ENCODE peak calls at places on chromosome 3, in nine cellular contexts. F is CD8-positive, alpha-beta memory T cell; T is sigmoid colon; G is aorta; N is RWPE1; Y is IMR-90; W is psoas muscle; D is heart left ventricle; L is brain microvascular endothelial cell. B is an unnamed sample.

GRCh38 chr3:151008699-151009098 is 36.2 kb upstream of the CLRN1 start:
- DNase-seq in N (no peak), G (no peak), Y (peak), L (peak), W (no peak), F (no peak), T (no peak), D (no peak), B (no peak)

GRCh38 chr3:156416846-156417581 is 137.9 kb downstream of the SSR3 start:
- DNase-seq in G (no peak), L (no peak), W (no peak), Y (no peak), D (no peak), T (no peak), F (no peak), N (no peak), B (no peak)

GRCh38 chr3:30221622-30222021 is 384.8 kb upstream of the TGFBR2 start:
- DNase-seq in F (no peak), G (no peak), N (no peak), Y (peak), W (no peak), D (no peak), T (no peak), L (peak), B (no peak)

GRCh38 chr3:61526307-61526706 is 35.1 kb upstream of the PTPRG start:
- DNase-seq in D (no peak), Y (no peak), W (no peak), G (no peak), N (no peak), F (no peak), L (no peak), T (no peak), B (no peak)

GRCh38 chr3:184368116-184368803 is 6.8 kb downstream of the POLR2H start:
- DNase-seq in Y (no peak), G (no peak), L (no peak), F (no peak), T (peak), N (no peak), W (no peak), D (no peak), B (no peak)

GRCh38 chr3:132222868-132223538 is 94.2 kb upstream of the ACP3 start:
- DNase-seq in W (no peak), T (no peak), Y (no peak), N (no peak), G (no peak), F (no peak), D (no peak), L (no peak), B (no peak)

GRCh38 chr3:37981348-37981664 is 9.3 kb upstream of the VILL start:
- DNase-seq in W (no peak), Y (no peak), D (no peak), N (no peak), F (no peak), L (no peak), T (no peak), G (no peak), B (no peak)

GRCh38 chr3:54257114-54257513 is 134.8 kb downstream of the CACNA2D3 start:
- DNase-seq in G (no peak), L (no peak), F (no peak), W (no peak), Y (no peak), D (no peak), N (no peak), T (no peak), B (no peak)

GRCh38 chr3:135503429-135504083 is 462.0 kb upstream of the PPP2R3A start:
- DNase-seq in T (peak), W (peak), Y (peak), D (peak), N (peak), F (no peak), G (peak), L (peak), B (no peak)

GRCh38 chr3:81439088-81439487 is 322.4 kb downstream of the GBE1 start:
- DNase-seq in N (no peak), G (no peak), F (no peak), W (no peak), D (no peak), Y (no peak), T (no peak), L (no peak), B (no peak)

GRCh38 chr3:113097821-113098516 is 107.2 kb downstream of the GTPBP8 start:
- DNase-seq in T (no peak), D (no peak), F (no peak), Y (peak), G (no peak), N (peak), W (no peak), L (peak), B (peak)

GRCh38 chr3:152177757-152178156 is 91.0 kb upstream of the MBNL1 start:
- DNase-seq in W (no peak), L (no peak), D (no peak), T (no peak), F (no peak), Y (no peak), G (no peak), N (no peak), B (no peak)

GRCh38 chr3:114519415-114519814 is 225.6 kb downstream of the TIGIT start:
- DNase-seq in G (no peak), F (no peak), N (peak), D (peak), L (peak), T (no peak), Y (peak), W (peak), B (peak)

GRCh38 chr3:183878071-183878470 is 6.6 kb downstream of the PARL start:
- DNase-seq in D (no peak), L (no peak), T (no peak), Y (no peak), G (no peak), W (no peak), F (no peak), N (no peak), B (no peak)

GRCh38 chr3:141544697-141545096 is 57.9 kb downstream of the RASA2 start:
- DNase-seq in W (no peak), N (no peak), F (no peak), L (no peak), G (no peak), T (no peak), D (no peak), Y (no peak), B (no peak)

GRCh38 chr3:124688580-124689454 is 41.4 kb upstream of the UMPS start:
- DNase-seq in L (peak), D (peak), T (peak), N (peak), G (peak), W (peak), F (peak), Y (peak), B (no peak)

GRCh38 chr3:113606539-113607218 is 74.3 kb downstream of the SIDT1 start:
- DNase-seq in Y (no peak), T (no peak), D (no peak), L (no peak), N (no peak), W (no peak), G (no peak), F (peak), B (no peak)

GRCh38 chr3:186524616-186525015 is 19.6 kb downstream of the CRYGS start:
- DNase-seq in L (no peak), W (no peak), G (no peak), Y (no peak), F (no peak), D (no peak), N (no peak), T (no peak), B (no peak)

GRCh38 chr3:24680214-24680967 is 185.7 kb upstream of the THRB start:
- DNase-seq in N (no peak), D (peak), L (peak), F (peak), G (peak), W (peak), T (peak), Y (no peak), B (no peak)

GRCh38 chr3:64133272-64133671 is 92.0 kb downstream of the PRICKLE2 start:
- DNase-seq in Y (no peak), F (no peak), W (no peak), D (no peak), L (no peak), N (no peak), T (no peak), G (no peak), B (no peak)

GRCh38 chr3:179933872-179934271 is 102.9 kb downstream of the PEX5L start:
- DNase-seq in N (no peak), T (no peak), W (no peak), Y (no peak), F (no peak), D (no peak), L (no peak), G (no peak), B (no peak)

GRCh38 chr3:114376091-114376490 is 82.3 kb downstream of the TIGIT start:
- DNase-seq in F (no peak), L (no peak), W (no peak), Y (no peak), N (no peak), D (no peak), T (no peak), G (no peak), B (no peak)

GRCh38 chr3:189726277-189726676 is 95.1 kb downstream of the TP63 start:
- DNase-seq in D (no peak), F (no peak), N (peak), L (no peak), T (no peak), G (no peak), Y (peak), W (no peak), B (peak)

GRCh38 chr3:52253314-52254260 is 8.0 kb downstream of the PPM1M start:
- DNase-seq in D (no peak), N (no peak), T (no peak), F (peak), G (peak), Y (no peak), W (no peak), L (no peak), B (no peak)

GRCh38 chr3:194327030-194327413 is 24.1 kb downstream of the CPN2 start:
- DNase-seq in D (no peak), T (no peak), L (no peak), Y (peak), W (no peak), F (no peak), N (no peak), G (no peak), B (peak)

GRCh38 chr3:193168911-193169310 is 72.1 kb upstream of the PLAAT1 start:
- DNase-seq in Y (no peak), D (no peak), F (no peak), L (no peak), N (no peak), W (no peak), G (no peak), T (no peak), B (no peak)

GRCh38 chr3:115325539-115325938 is 178.5 kb upstream of the ZBTB20 start:
- DNase-seq in F (no peak), W (no peak), L (peak), N (peak), G (no peak), D (no peak), Y (peak), T (no peak), B (no peak)

GRCh38 chr3:30988774-30989173 is 94.3 kb upstream of the GADL1 start:
- DNase-seq in D (no peak), F (no peak), T (no peak), Y (no peak), G (no peak), L (no peak), N (no peak), W (no peak), B (no peak)

GRCh38 chr3:63863150-63864007 is at the start of the genes ATXN7 and THOC7:
- DNase-seq in Y (peak), F (peak), D (peak), W (peak), N (peak), G (peak), L (peak), T (peak), B (no peak)

GRCh38 chr3:143849854-143850549 is 1.7 kb upstream of the SLC9A9 start:
- DNase-seq in T (no peak), Y (peak), F (no peak), D (no peak), N (peak), L (peak), G (no peak), W (no peak), B (peak)

GRCh38 chr3:188900421-188900941 is 271.3 kb upstream of the TPRG1 start:
- DNase-seq in Y (peak), L (peak), G (no peak), W (no peak), T (no peak), F (no peak), D (no peak), N (peak), B (peak)

GRCh38 chr3:171753025-171753472 is 57.2 kb downstream of the PLD1 start:
- DNase-seq in W (no peak), T (no peak), Y (peak), N (peak), G (no peak), L (no peak), F (no peak), D (peak), B (peak)
- H3K27ac ChIP-seq in W (no peak), T (no peak), Y (no peak), N (peak), G (no peak), L (peak), F (no peak), D (peak), B (peak)

GRCh38 chr3:149705416-149705815 is 46.9 kb downstream of the COMMD2 start:
- DNase-seq in D (no peak), G (no peak), L (no peak), Y (no peak), W (no peak), F (no peak), T (no peak), N (no peak), B (no peak)

GRCh38 chr3:149701977-149702350 is 44.1 kb upstream of the WWTR1 start:
- DNase-seq in D (no peak), W (no peak), Y (no peak), F (no peak), L (no peak), T (no peak), G (no peak), N (no peak), B (no peak)

GRCh38 chr3:149703474-149703873 is 45.6 kb upstream of the WWTR1 start:
- DNase-seq in G (no peak), D (peak), L (no peak), W (peak), Y (peak), T (peak), N (no peak), F (no peak), B (no peak)

GRCh38 chr3:149701206-149701976 is 43.6 kb upstream of the WWTR1 start:
- DNase-seq in W (no peak), F (no peak), N (no peak), D (no peak), Y (no peak), L (no peak), G (no peak), T (no peak), B (no peak)

DNA sequence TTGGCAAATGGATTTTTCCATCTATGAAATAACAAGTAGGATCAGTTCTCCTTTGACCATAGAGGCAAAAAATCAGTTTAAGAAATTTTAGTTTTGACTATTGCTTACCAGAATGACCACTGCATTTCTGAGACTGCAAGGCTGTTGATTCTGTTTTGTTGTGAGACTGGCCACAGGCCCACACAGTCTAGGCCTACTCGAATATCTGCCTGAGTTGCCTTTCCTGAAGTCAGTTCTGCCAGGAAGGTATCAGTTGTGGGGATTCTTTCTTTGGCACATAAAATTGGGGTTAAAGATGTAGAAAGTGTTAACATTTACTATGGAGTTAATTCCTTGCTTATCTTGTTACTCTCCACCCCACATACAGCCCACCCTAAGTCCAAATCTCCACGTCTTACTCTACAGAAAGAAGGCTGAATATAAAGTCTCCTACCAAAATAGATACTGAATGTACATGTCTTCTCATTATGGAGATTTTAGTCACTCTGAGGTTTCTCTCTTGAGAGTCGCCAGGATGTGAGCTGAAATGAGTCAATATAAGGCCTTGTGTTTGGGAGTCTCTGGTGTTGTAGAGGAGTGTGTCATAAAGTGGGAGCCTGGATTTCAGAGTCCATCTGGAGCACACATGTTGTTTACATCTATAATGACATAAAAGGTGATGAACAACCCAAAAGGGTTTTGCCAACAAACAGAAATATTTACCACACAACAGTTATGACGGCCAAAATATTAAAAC is 45.0 kb upstream of the WWTR1 start:
- DNase-seq in T (no peak), N (no peak), G (no peak), D (no peak), Y (peak), L (peak), F (no peak), W (no peak), B (no peak)
- H3K27ac ChIP-seq in T (peak), N (no peak), G (no peak), D (peak), Y (peak), L (peak), F (no peak), W (no peak), B (peak)

GRCh38 chr3:129226374-129226773 is 23.0 kb upstream of the COPG1 start:
- DNase-seq in G (peak), Y (peak), T (peak), D (peak), F (no peak), L (peak), W (peak), N (peak), B (peak)

GRCh38 chr3:129230311-129231019 is 18.9 kb upstream of the COPG1 start:
- DNase-seq in D (no peak), W (no peak), Y (peak), T (no peak), F (no peak), L (peak), G (peak), N (peak), B (peak)

GRCh38 chr3:129224984-129225393 is 24.4 kb upstream of the COPG1 start:
- DNase-seq in N (peak), W (peak), G (peak), L (peak), F (no peak), Y (peak), T (peak), D (peak), B (no peak)

GRCh38 chr3:129231331-129232119 is 17.9 kb upstream of the COPG1 start:
- DNase-seq in T (no peak), N (no peak), Y (peak), D (no peak), G (peak), L (peak), F (no peak), W (no peak), B (no peak)

DNA sequence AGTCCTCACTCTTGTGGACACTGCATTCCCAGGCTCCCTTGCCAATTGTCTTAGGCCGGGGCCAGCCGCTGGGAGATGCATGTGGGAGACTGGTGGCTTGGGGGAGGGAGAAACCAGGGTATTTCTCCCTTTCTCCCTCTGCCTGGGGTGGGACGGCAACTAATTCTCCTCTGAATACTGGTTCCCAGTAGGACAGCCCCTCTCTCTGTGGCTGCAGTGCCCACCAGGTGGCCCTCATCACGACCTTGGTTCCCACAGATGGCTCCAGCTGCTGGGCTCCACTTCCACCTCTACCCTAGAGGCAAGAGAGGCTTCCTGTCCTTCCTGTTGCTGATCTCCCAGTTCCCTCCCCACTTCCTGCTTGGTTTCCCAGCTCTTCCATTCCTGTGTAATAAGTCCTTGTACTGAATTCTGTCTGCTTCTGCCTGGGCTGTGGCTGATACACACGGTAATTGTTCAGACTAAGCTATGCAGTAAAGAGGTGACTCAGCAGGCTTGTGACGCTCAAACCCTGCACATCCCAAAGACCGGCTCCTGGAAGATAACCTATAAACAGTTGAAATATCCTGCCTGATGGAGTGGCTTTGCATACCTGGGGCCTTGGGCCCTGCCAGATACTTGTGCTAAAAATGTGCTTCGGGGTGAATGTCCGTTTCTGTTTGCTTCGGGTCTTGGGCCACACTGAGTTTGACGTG is 20.4 kb upstream of the COPG1 start:
- DNase-seq in G (peak), Y (peak), T (no peak), D (peak), N (peak), F (no peak), W (no peak), L (peak), B (peak)
- H3K27ac ChIP-seq in G (no peak), Y (peak), T (peak), D (peak), N (peak), F (no peak), W (peak), L (peak), B (peak)

DNA sequence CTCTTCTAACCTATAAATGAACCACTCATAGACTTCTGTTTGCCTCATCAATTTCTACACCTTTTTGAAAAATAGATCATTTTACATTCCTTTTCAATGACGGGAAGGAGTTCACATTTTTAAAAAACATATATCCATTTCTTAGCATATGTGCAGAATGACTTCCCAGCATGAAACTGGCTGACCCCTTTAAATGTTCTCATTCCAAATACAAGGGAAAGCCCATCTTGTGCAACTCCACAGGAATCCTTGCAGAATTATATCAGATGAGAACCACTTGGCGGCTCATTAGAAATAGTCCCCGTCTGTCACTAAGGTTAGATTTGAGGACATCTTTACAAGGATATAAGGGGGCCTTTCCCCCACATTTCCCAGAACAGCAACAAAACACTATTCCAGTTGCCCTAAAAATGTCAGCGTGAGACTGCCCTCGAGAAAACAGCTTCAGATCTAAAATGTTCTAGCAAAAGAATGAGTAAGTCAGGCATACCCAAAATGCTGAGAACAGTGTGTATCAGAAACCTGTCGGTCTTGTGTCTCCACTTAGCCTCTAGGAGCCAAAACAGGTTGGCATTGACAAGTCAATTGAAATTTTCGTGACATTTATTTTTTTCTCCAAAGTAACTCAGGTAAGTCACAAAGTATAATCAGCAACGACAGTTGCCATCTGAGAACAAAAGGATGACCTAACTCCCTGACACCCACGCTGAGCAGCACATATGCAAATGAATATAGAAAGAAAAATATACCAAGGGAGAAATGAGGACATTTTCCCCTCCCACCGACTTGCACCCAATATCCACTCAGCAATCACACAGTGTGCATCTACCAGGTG is 63.1 kb downstream of the FOXP1 start:
- DNase-seq in F (no peak), T (no peak), G (no peak), Y (peak), W (no peak), N (no peak), D (no peak), L (no peak), B (no peak)
- H3K27ac ChIP-seq in F (no peak), T (no peak), G (no peak), Y (no peak), W (no peak), N (no peak), D (no peak), L (peak), B (no peak)

GRCh38 chr3:10583798-10584708 is 78.7 kb upstream of the ATP2B2 start:
- DNase-seq in T (no peak), D (no peak), G (no peak), W (no peak), Y (no peak), N (no peak), L (no peak), F (no peak), B (no peak)
- H3K27ac ChIP-seq in T (no peak), D (no peak), G (no peak), W (no peak), Y (no peak), N (no peak), L (no peak), F (no peak), B (no peak)

GRCh38 chr3:127136024-127136600 is 56.8 kb upstream of the PRR23E start:
- DNase-seq in N (no peak), L (no peak), F (no peak), W (no peak), T (peak), Y (no peak), G (no peak), D (no peak), B (no peak)
- H3K27ac ChIP-seq in N (no peak), L (no peak), F (no peak), W (peak), T (peak), Y (no peak), G (no peak), D (peak), B (no peak)

GRCh38 chr3:34842706-34843478 is 796.4 kb upstream of the ARPP21 start:
- DNase-seq in L (no peak), T (no peak), D (no peak), N (no peak), W (no peak), F (no peak), G (no peak), Y (no peak), B (no peak)
- H3K27ac ChIP-seq in L (no peak), T (no peak), D (no peak), N (no peak), W (no peak), F (no peak), G (no peak), Y (no peak), B (no peak)